ENCODE peak calls at places on chromosomes 16 and 17, in five cellular contexts. Y is GM12878, H is K562, P is HepG2, V is GM23338. D is an unnamed sample.

GRCh38 chr17:31754239-31754945 is 104.7 kb downstream of the COPRS start:
- DNase-seq in Y (no peak), H (no peak), P (peak), V (no peak), D (peak)

GRCh38 chr16:85635545-85636140 is 22.5 kb downstream of the GSE1 start:
- DNase-seq in Y (no peak), H (no peak), P (no peak), V (no peak), D (no peak)

GRCh38 chr16:1439058-1439698 is 5.2 kb downstream of the CCDC154 start:
- DNase-seq in Y (no peak), H (no peak), P (no peak), V (no peak), D (no peak)

GRCh38 chr16:17515421-17516210 is 44.9 kb upstream of the XYLT1 start:
- DNase-seq in Y (no peak), H (no peak), P (no peak), V (no peak), D (peak)

GRCh38 chr17:44198721-44199552 is 747 bp downstream of the ATXN7L3 start:
- DNase-seq in Y (no peak), H (peak), P (no peak), V (peak), D (peak)

GRCh38 chr16:27973678-27974077 is 89.8 kb downstream of the GSG1L start:
- DNase-seq in Y (no peak), H (no peak), P (no peak), V (peak), D (no peak)

GRCh38 chr17:76641501-76641900 is 2.1 kb downstream of the ST6GALNAC1 start:
- DNase-seq in Y (no peak), H (no peak), P (peak), V (peak), D (peak)

GRCh38 chr16:85392756-85393673 is 220.1 kb upstream of the GSE1 start:
- DNase-seq in Y (no peak), H (no peak), P (no peak), V (no peak), D (no peak)

GRCh38 chr17:39647242-39647641 is 10.3 kb downstream of the STARD3 start:
- DNase-seq in Y (no peak), H (peak), P (no peak), V (no peak), D (no peak)

GRCh38 chr17:2929881-2930533 is 133.4 kb downstream of the OR1D5 start:
- DNase-seq in Y (no peak), H (peak), P (peak), V (peak), D (peak)

GRCh38 chr17:82202981-82203380 is 9.7 kb downstream of the CCDC57 start:
- DNase-seq in Y (no peak), H (no peak), P (no peak), V (no peak), D (no peak)

GRCh38 chr17:40063915-40064531 is 1.3 kb downstream of the THRA start:
- DNase-seq in Y (no peak), H (no peak), P (peak), V (no peak), D (no peak)

GRCh38 chr17:63978266-63979200 is 5.8 kb upstream of the SCN4A start:
- DNase-seq in Y (no peak), H (no peak), P (no peak), V (no peak), D (no peak)

GRCh38 chr17:81263371-81264181 is 24.5 kb downstream of the NDUFAF8 start:
- DNase-seq in Y (no peak), H (no peak), P (no peak), V (no peak), D (no peak)

GRCh38 chr16:9322735-9323134 is 231.3 kb downstream of the HAPSTR1 start:
- DNase-seq in Y (no peak), H (no peak), P (no peak), V (no peak), D (no peak)

GRCh38 chr17:81039854-81040758 is 5.2 kb downstream of the BAIAP2 start:
- DNase-seq in Y (no peak), H (peak), P (no peak), V (no peak), D (peak)

GRCh38 chr17:75707096-75707720 is 14.1 kb upstream of the ITGB4 start:
- DNase-seq in Y (no peak), H (peak), P (no peak), V (no peak), D (peak)

GRCh38 chr17:36920032-36921000 is 17.0 kb upstream of the LHX1 start:
- DNase-seq in Y (no peak), H (peak), P (no peak), V (no peak), D (peak)

GRCh38 chr16:11949527-11949926 is 7.7 kb upstream of the NPIPB2 start:
- DNase-seq in Y (no peak), H (peak), P (peak), V (peak), D (peak)

GRCh38 chr17:7706631-7707354 is 1.8 kb downstream of the EFNB3 start:
- DNase-seq in Y (no peak), H (no peak), P (no peak), V (no peak), D (no peak)

GRCh38 chr17:36742267-36743000 is 141.1 kb downstream of the MRM1 start:
- DNase-seq in Y (no peak), H (no peak), P (no peak), V (peak), D (no peak)

GRCh38 chr16:57620316-57621231 is 7.9 kb upstream of the ADGRG1 start:
- DNase-seq in Y (no peak), H (no peak), P (no peak), V (peak), D (no peak)

GRCh38 chr16:89367538-89368059 is 122.8 kb downstream of the ANKRD11 start:
- DNase-seq in Y (no peak), H (no peak), P (no peak), V (no peak), D (no peak)

GRCh38 chr17:2043785-2044184 is 2.0 kb downstream of the OVCA2 start:
- DNase-seq in Y (no peak), H (no peak), P (no peak), V (no peak), D (peak)

GRCh38 chr17:58005031-58005727 is 1.9 kb downstream of the SRSF1 start:
- DNase-seq in Y (no peak), H (peak), P (no peak), V (no peak), D (peak)

GRCh38 chr17:63029520-63029919 is 63.5 kb downstream of the TANC2 start:
- DNase-seq in Y (no peak), H (no peak), P (no peak), V (no peak), D (peak)

GRCh38 chr17:72726936-72727335 is 365.6 kb downstream of the SLC39A11 start:
- DNase-seq in Y (peak), H (no peak), P (no peak), V (no peak), D (no peak)

GRCh38 chr16:79169239-79169638 is 431.3 kb downstream of the MAF start:
- DNase-seq in Y (no peak), H (no peak), P (no peak), V (peak), D (no peak)

GRCh38 chr16:64440421-64440831 is 681.4 kb downstream of the CDH11 start:
- DNase-seq in Y (no peak), H (no peak), P (peak), V (no peak), D (no peak)

GRCh38 chr16:64445245-64445644 is 676.6 kb downstream of the CDH11 start:
- DNase-seq in Y (no peak), H (no peak), P (no peak), V (peak), D (no peak)

GRCh38 chr16:64437706-64438329 is 684.0 kb downstream of the CDH11 start:
- DNase-seq in Y (no peak), H (no peak), P (no peak), V (no peak), D (no peak)

GRCh38 chr16:64434526-64435069 is 687.3 kb downstream of the CDH11 start:
- DNase-seq in Y (no peak), H (no peak), P (no peak), V (no peak), D (no peak)

GRCh38 chr16:64440005-64440404 is 681.9 kb downstream of the CDH11 start:
- DNase-seq in Y (no peak), H (no peak), P (no peak), V (no peak), D (no peak)
- TF ChIP-seq JUNB in Y (no peak), H (no peak), P (no peak), V (no peak), D (no peak)

DNA sequence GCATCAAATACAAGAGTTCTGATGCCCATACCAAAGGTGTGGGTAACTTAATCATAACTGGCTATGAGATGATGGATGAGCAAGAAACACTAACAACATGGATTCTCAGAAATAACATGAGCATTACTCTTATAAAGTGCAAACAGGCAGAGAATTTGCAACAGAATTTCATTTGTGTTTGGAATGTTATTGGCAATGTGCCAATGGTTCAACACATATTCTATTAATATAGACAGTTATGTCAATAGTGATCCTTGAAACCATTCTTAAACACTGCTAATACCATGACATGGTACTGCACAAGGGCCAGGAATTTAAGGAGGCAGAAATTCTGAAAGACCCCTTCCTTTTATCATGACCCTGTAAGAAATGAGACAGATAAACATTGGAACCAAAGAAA is 217.1 kb upstream of the WSB1 start:
- DNase-seq in Y (no peak), H (no peak), P (no peak), V (no peak), D (no peak)
- TF ChIP-seq JUNB in Y (no peak), H (no peak), P (no peak), V (no peak), D (no peak)

GRCh38 chr17:80033840-80034239 is 1.8 kb downstream of the TBC1D16 start:
- DNase-seq in Y (no peak), H (no peak), P (no peak), V (no peak), D (no peak)
- TF ChIP-seq JUNB in Y (no peak), H (no peak), P (no peak), V (no peak), D (no peak)

DNA sequence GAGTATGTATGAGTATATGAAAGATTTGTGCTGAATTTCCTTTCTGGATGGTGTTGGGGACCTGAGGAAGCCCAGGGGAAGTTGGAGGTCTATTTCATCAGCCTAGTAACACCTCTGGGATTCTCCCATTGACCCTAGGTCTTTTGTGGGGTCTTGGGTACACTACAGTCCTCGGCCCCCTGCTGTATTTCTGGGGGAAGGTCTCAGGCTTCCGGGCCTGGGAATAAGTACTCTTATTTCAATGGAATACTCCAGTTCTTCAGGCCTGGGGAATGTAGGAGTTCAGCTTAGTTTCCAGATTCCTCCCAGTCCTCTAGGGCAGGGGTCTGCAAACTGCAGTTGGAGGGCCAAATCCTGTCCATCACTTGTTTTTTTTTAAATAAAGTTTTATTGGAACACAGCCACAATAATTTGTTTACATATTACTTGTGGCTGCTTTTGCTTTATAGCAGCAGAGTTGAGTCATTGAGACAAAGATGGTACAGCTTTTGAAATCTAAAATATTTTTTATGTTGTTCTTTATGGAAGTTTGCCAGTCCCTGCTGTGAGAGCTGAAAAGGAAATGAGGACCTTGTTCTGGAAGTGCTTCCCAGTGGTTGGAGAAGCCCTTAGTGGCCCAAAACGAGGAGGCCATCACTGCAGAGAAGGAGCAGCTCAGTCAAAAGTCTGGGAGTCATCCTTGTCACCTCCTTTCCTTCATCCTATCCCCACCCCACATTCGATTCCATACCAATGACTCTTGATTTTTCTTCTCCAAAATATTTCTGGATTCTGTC is 142.5 kb upstream of the HS3ST2 start:
- DNase-seq in Y (no peak), H (no peak), P (no peak), V (peak), D (no peak)
- TF ChIP-seq JUNB in Y (no peak), H (no peak), P (no peak), V (no peak), D (no peak)

DNA sequence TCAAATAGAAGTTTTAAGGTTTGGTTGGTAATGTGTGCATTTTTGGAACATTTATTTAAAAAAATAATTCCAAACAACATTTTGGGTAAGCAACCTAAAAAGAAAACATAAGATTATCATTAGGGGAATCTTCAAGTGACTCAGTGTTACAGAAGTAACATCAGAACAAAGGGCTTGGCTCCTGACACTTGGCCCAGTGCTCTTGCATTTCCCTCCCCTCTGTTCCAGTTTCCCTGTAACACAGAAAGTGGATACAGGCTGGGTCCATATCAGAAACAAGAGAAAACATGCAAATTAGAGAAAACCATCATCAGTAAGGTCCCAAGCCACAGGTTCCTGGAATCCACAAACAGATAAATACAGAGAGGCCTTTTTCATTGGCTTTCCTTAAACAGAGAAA is 40.1 kb downstream of the SKAP1 start:
- DNase-seq in Y (no peak), H (no peak), P (no peak), V (no peak), D (no peak)
- TF ChIP-seq JUNB in Y (no peak), H (no peak), P (no peak), V (no peak), D (no peak)

D was measured in A549.